ENCODE peak calls at places on chromosomes 4 and X, in ten cellular contexts. Y is stimulated activated CD4-positive, alpha-beta T cell treated with anti-CD3 and anti-CD28 coated beads, Interleukin-4, amount 100 ng/mL, for 48 hours; M is GM23248; R is activated naive CD8-positive, alpha-beta T cell treated with anti-CD3 and anti-CD28 coated beads for 36 hours; A is Caco-2; H is nephron progenitor cell; U is A172; J is hypothalamus; C is AG04449; T is SHP77 treated with DMSO at 0.1 percent for 48 hours. N is an unnamed sample.

GRCh38 chrX:77447339-77448149 is at the start of gene FGF16:
- DNase-seq in A (no peak), T (no peak), U (no peak), R (peak; percentile 29), C (no peak), Y (no peak), J (no peak), H (peak; percentile 33), M (no peak), N (no peak)

GRCh38 chr4:183591301-183591700 is 67.7 kb downstream of the RWDD4 start:
- DNase-seq in J (no peak), H (no peak), Y (no peak), M (peak; percentile 61), A (no peak), U (peak; percentile 8), T (no peak), C (no peak), R (no peak), N (no peak)

GRCh38 chr4:7383251-7383650 is 51.5 kb downstream of the PSAPL1 start:
- DNase-seq in Y (no peak), C (no peak), J (no peak), U (no peak), R (no peak), M (no peak), T (no peak), A (no peak), H (no peak), N (no peak)

GRCh38 chr4:123477804-123478209 is 81.2 kb downstream of the SPRY1 start:
- DNase-seq in U (no peak), H (no peak), J (no peak), T (peak; percentile 69), C (peak; percentile 19), Y (no peak), M (peak; percentile 41), R (peak; percentile 74), A (no peak), N (no peak)

GRCh38 chrX:41733939-41734338 is 10.0 kb downstream of the GPR82 start:
- DNase-seq in H (no peak), Y (no peak), J (no peak), T (no peak), C (no peak), A (no peak), U (no peak), M (no peak), R (peak; percentile 19), N (no peak)

GRCh38 chrX:44570524-44570923 is 27.9 kb upstream of the FUNDC1 start:
- DNase-seq in T (no peak), A (no peak), R (no peak), M (peak; percentile 60), Y (no peak), H (no peak), J (no peak), C (no peak), U (peak; percentile 27), N (no peak)

GRCh38 chr4:152138451-152138850 is 377.6 kb upstream of the GATB start:
- DNase-seq in A (no peak), T (no peak), J (no peak), Y (no peak), C (no peak), M (no peak), U (no peak), H (no peak), R (no peak), N (no peak)

GRCh38 chr4:57270350-57270749 is 160.2 kb upstream of the IGFBP7 start:
- DNase-seq in M (peak; percentile 69), U (no peak), R (no peak), Y (no peak), J (no peak), T (peak; percentile 23), A (peak; percentile 31), C (no peak), H (no peak), N (no peak)

GRCh38 chr4:87961993-87962791 is 13.3 kb upstream of the SPP1 start:
- DNase-seq in Y (no peak), J (no peak), T (no peak), U (peak; percentile 56), R (no peak), H (no peak), C (no peak), M (peak; percentile 69), A (no peak), N (no peak)

GRCh38 chr4:185868983-185869938 is 57.3 kb upstream of the SORBS2 start:
- DNase-seq in R (no peak), Y (no peak), A (no peak), M (no peak), H (no peak), U (no peak), J (no peak), C (no peak), T (no peak), N (no peak)

GRCh38 chr4:105651879-105652640 is 56.4 kb downstream of the INTS12 start:
- DNase-seq in M (no peak), J (no peak), A (no peak), H (no peak), R (no peak), Y (no peak), T (no peak), U (no peak), C (no peak), N (no peak)

GRCh38 chr4:13371050-13371449 is 113.1 kb downstream of the RAB28 start:
- DNase-seq in C (no peak), H (no peak), R (no peak), Y (no peak), T (no peak), U (no peak), J (no peak), M (no peak), A (no peak), N (no peak)

GRCh38 chr4:131013226-131013625 is 1917.3 kb downstream of the C4orf33 start:
- DNase-seq in A (no peak), T (no peak), H (no peak), M (no peak), R (no peak), C (no peak), J (no peak), Y (no peak), U (no peak), N (no peak)

GRCh38 chrX:107574054-107574683 is 54.1 kb upstream of the PRPS1 start:
- DNase-seq in C (no peak), R (no peak), H (no peak), U (peak; percentile 8), M (peak; percentile 81), T (no peak), J (no peak), A (no peak), Y (no peak), N (no peak)

GRCh38 chrX:69543572-69543971 is 39.4 kb downstream of the NALF2 start:
- DNase-seq in J (no peak), A (no peak), T (no peak), Y (no peak), H (peak; percentile 40), C (no peak), R (no peak), M (no peak), U (no peak), N (no peak)

GRCh38 chr4:152352645-152353116 is 183.2 kb downstream of the FBXW7 start:
- DNase-seq in M (peak; percentile 96), H (peak; percentile 63), Y (no peak), C (peak; percentile 94), J (no peak), R (peak; percentile 6), U (peak; percentile 94), T (peak; percentile 53), A (peak; percentile 71), N (peak; percentile 22)

GRCh38 chr4:71383984-71384383 is 45.2 kb downstream of the SLC4A4 start:
- DNase-seq in T (no peak), Y (no peak), R (no peak), A (no peak), M (no peak), U (no peak), H (no peak), C (no peak), J (no peak), N (no peak)

N was measured in nucleus accumbens.